ENCODE peak calls at places on chromosome 21, in eight cellular contexts. One of them, this sample, is unnamed.

GRCh38 chr21:39348355-39349210 is at the start of gene HMGN1:
- DNase-seq in stimulated activated CD8-positive, alpha-beta memory T cell treated with anti-CD3 and anti-CD28 coated beads, Interleukin-7, amount 100 ng/mL, for 48 hours: peak
- DNase-seq in A549: peak
- DNase-seq in foreskin fibroblast: peak
- DNase-seq in stimulated activated CD4-positive, alpha-beta T cell treated with anti-CD3 and anti-CD28 coated beads, TNF-alpha, amount 100 ng/mL, for 48 hours: peak
- DNase-seq in K562: peak
- DNase-seq in T1000: peak
- DNase-seq in heart left ventricle: peak
- DNase-seq in this sample: peak

GRCh38 chr21:32525282-32525681 is 60.0 kb downstream of the TCP10L start:
- DNase-seq in stimulated activated CD8-positive, alpha-beta memory T cell treated with anti-CD3 and anti-CD28 coated beads, Interleukin-7, amount 100 ng/mL, for 48 hours: no peak
- DNase-seq in A549: no peak
- DNase-seq in foreskin fibroblast: no peak
- DNase-seq in stimulated activated CD4-positive, alpha-beta T cell treated with anti-CD3 and anti-CD28 coated beads, TNF-alpha, amount 100 ng/mL, for 48 hours: no peak
- DNase-seq in K562: no peak
- DNase-seq in T1000: no peak
- DNase-seq in heart left ventricle: no peak
- DNase-seq in this sample: no peak

GRCh38 chr21:44925027-44925755 is 4.5 kb upstream of the ITGB2 start:
- DNase-seq in stimulated activated CD8-positive, alpha-beta memory T cell treated with anti-CD3 and anti-CD28 coated beads, Interleukin-7, amount 100 ng/mL, for 48 hours: no peak
- DNase-seq in A549: no peak
- DNase-seq in foreskin fibroblast: peak
- DNase-seq in stimulated activated CD4-positive, alpha-beta T cell treated with anti-CD3 and anti-CD28 coated beads, TNF-alpha, amount 100 ng/mL, for 48 hours: no peak
- DNase-seq in K562: no peak
- DNase-seq in T1000: no peak
- DNase-seq in heart left ventricle: no peak
- DNase-seq in this sample: peak

GRCh38 chr21:16116798-16117197 is 387.0 kb downstream of the USP25 start:
- DNase-seq in stimulated activated CD8-positive, alpha-beta memory T cell treated with anti-CD3 and anti-CD28 coated beads, Interleukin-7, amount 100 ng/mL, for 48 hours: no peak
- DNase-seq in A549: peak
- DNase-seq in foreskin fibroblast: peak
- DNase-seq in stimulated activated CD4-positive, alpha-beta T cell treated with anti-CD3 and anti-CD28 coated beads, TNF-alpha, amount 100 ng/mL, for 48 hours: no peak
- DNase-seq in K562: no peak
- DNase-seq in T1000: no peak
- DNase-seq in heart left ventricle: no peak
- DNase-seq in this sample: peak

GRCh38 chr21:28444567-28444966 is 548.1 kb downstream of the LTN1 start:
- DNase-seq in stimulated activated CD8-positive, alpha-beta memory T cell treated with anti-CD3 and anti-CD28 coated beads, Interleukin-7, amount 100 ng/mL, for 48 hours: no peak
- DNase-seq in A549: no peak
- DNase-seq in foreskin fibroblast: no peak
- DNase-seq in stimulated activated CD4-positive, alpha-beta T cell treated with anti-CD3 and anti-CD28 coated beads, TNF-alpha, amount 100 ng/mL, for 48 hours: no peak
- DNase-seq in K562: no peak
- DNase-seq in T1000: no peak
- DNase-seq in heart left ventricle: no peak
- DNase-seq in this sample: peak

GRCh38 chr21:42777757-42778344 is 101.5 kb downstream of the WDR4 start:
- DNase-seq in stimulated activated CD8-positive, alpha-beta memory T cell treated with anti-CD3 and anti-CD28 coated beads, Interleukin-7, amount 100 ng/mL, for 48 hours: no peak
- DNase-seq in A549: no peak
- DNase-seq in foreskin fibroblast: no peak
- DNase-seq in stimulated activated CD4-positive, alpha-beta T cell treated with anti-CD3 and anti-CD28 coated beads, TNF-alpha, amount 100 ng/mL, for 48 hours: no peak
- DNase-seq in K562: no peak
- DNase-seq in T1000: no peak
- DNase-seq in heart left ventricle: no peak
- DNase-seq in this sample: no peak

GRCh38 chr21:45012661-45013270 is 61.6 kb upstream of the ADARB1 start:
- DNase-seq in stimulated activated CD8-positive, alpha-beta memory T cell treated with anti-CD3 and anti-CD28 coated beads, Interleukin-7, amount 100 ng/mL, for 48 hours: no peak
- DNase-seq in A549: peak
- DNase-seq in foreskin fibroblast: no peak
- DNase-seq in stimulated activated CD4-positive, alpha-beta T cell treated with anti-CD3 and anti-CD28 coated beads, TNF-alpha, amount 100 ng/mL, for 48 hours: no peak
- DNase-seq in K562: no peak
- DNase-seq in T1000: no peak
- DNase-seq in heart left ventricle: peak
- DNase-seq in this sample: no peak

GRCh38 chr21:41133896-41134522 is 34.0 kb upstream of the BACE2 start:
- DNase-seq in stimulated activated CD8-positive, alpha-beta memory T cell treated with anti-CD3 and anti-CD28 coated beads, Interleukin-7, amount 100 ng/mL, for 48 hours: no peak
- DNase-seq in A549: peak
- DNase-seq in foreskin fibroblast: peak
- DNase-seq in stimulated activated CD4-positive, alpha-beta T cell treated with anti-CD3 and anti-CD28 coated beads, TNF-alpha, amount 100 ng/mL, for 48 hours: no peak
- DNase-seq in K562: peak
- DNase-seq in T1000: no peak
- DNase-seq in heart left ventricle: no peak
- DNase-seq in this sample: peak

GRCh38 chr21:21712761-21713558 is 714.8 kb downstream of the NCAM2 start:
- DNase-seq in stimulated activated CD8-positive, alpha-beta memory T cell treated with anti-CD3 and anti-CD28 coated beads, Interleukin-7, amount 100 ng/mL, for 48 hours: no peak
- DNase-seq in A549: no peak
- DNase-seq in foreskin fibroblast: peak
- DNase-seq in stimulated activated CD4-positive, alpha-beta T cell treated with anti-CD3 and anti-CD28 coated beads, TNF-alpha, amount 100 ng/mL, for 48 hours: no peak
- DNase-seq in K562: no peak
- DNase-seq in T1000: no peak
- DNase-seq in heart left ventricle: no peak
- DNase-seq in this sample: peak

GRCh38 chr21:46294647-46295176 is 8.6 kb downstream of the YBEY start:
- DNase-seq in stimulated activated CD8-positive, alpha-beta memory T cell treated with anti-CD3 and anti-CD28 coated beads, Interleukin-7, amount 100 ng/mL, for 48 hours: no peak
- DNase-seq in A549: no peak
- DNase-seq in foreskin fibroblast: peak
- DNase-seq in stimulated activated CD4-positive, alpha-beta T cell treated with anti-CD3 and anti-CD28 coated beads, TNF-alpha, amount 100 ng/mL, for 48 hours: no peak
- DNase-seq in K562: peak
- DNase-seq in T1000: no peak
- DNase-seq in heart left ventricle: peak
- DNase-seq in this sample: peak

GRCh38 chr21:45001134-45002095 is 61.6 kb downstream of the SLX9 start:
- DNase-seq in stimulated activated CD8-positive, alpha-beta memory T cell treated with anti-CD3 and anti-CD28 coated beads, Interleukin-7, amount 100 ng/mL, for 48 hours: no peak
- DNase-seq in A549: peak
- DNase-seq in foreskin fibroblast: peak
- DNase-seq in stimulated activated CD4-positive, alpha-beta T cell treated with anti-CD3 and anti-CD28 coated beads, TNF-alpha, amount 100 ng/mL, for 48 hours: no peak
- DNase-seq in K562: no peak
- DNase-seq in T1000: peak
- DNase-seq in heart left ventricle: peak
- DNase-seq in this sample: peak

GRCh38 chr21:37615962-37616361 is 249.4 kb downstream of the DYRK1A start:
- DNase-seq in stimulated activated CD8-positive, alpha-beta memory T cell treated with anti-CD3 and anti-CD28 coated beads, Interleukin-7, amount 100 ng/mL, for 48 hours: no peak
- DNase-seq in A549: no peak
- DNase-seq in foreskin fibroblast: no peak
- DNase-seq in stimulated activated CD4-positive, alpha-beta T cell treated with anti-CD3 and anti-CD28 coated beads, TNF-alpha, amount 100 ng/mL, for 48 hours: no peak
- DNase-seq in K562: no peak
- DNase-seq in T1000: no peak
- DNase-seq in heart left ventricle: no peak
- DNase-seq in this sample: no peak

GRCh38 chr21:45450741-45451740 is 46.1 kb downstream of the COL18A1 start:
- DNase-seq in stimulated activated CD8-positive, alpha-beta memory T cell treated with anti-CD3 and anti-CD28 coated beads, Interleukin-7, amount 100 ng/mL, for 48 hours: no peak
- DNase-seq in A549: no peak
- DNase-seq in foreskin fibroblast: no peak
- DNase-seq in stimulated activated CD4-positive, alpha-beta T cell treated with anti-CD3 and anti-CD28 coated beads, TNF-alpha, amount 100 ng/mL, for 48 hours: no peak
- DNase-seq in K562: no peak
- DNase-seq in T1000: no peak
- DNase-seq in heart left ventricle: peak
- DNase-seq in this sample: no peak

GRCh38 chr21:28547795-28548194 is 444.9 kb downstream of the LTN1 start:
- DNase-seq in stimulated activated CD8-positive, alpha-beta memory T cell treated with anti-CD3 and anti-CD28 coated beads, Interleukin-7, amount 100 ng/mL, for 48 hours: no peak
- DNase-seq in A549: no peak
- DNase-seq in foreskin fibroblast: no peak
- DNase-seq in stimulated activated CD4-positive, alpha-beta T cell treated with anti-CD3 and anti-CD28 coated beads, TNF-alpha, amount 100 ng/mL, for 48 hours: no peak
- DNase-seq in K562: no peak
- DNase-seq in T1000: no peak
- DNase-seq in heart left ventricle: no peak
- DNase-seq in this sample: no peak

GRCh38 chr21:38478782-38479181 is 19.5 kb downstream of the ERG start:
- DNase-seq in stimulated activated CD8-positive, alpha-beta memory T cell treated with anti-CD3 and anti-CD28 coated beads, Interleukin-7, amount 100 ng/mL, for 48 hours: no peak
- DNase-seq in A549: no peak
- DNase-seq in foreskin fibroblast: no peak
- DNase-seq in stimulated activated CD4-positive, alpha-beta T cell treated with anti-CD3 and anti-CD28 coated beads, TNF-alpha, amount 100 ng/mL, for 48 hours: no peak
- DNase-seq in K562: no peak
- DNase-seq in T1000: no peak
- DNase-seq in heart left ventricle: no peak
- DNase-seq in this sample: no peak

GRCh38 chr21:43643193-43643592 is 16.1 kb downstream of the HSF2BP start:
- DNase-seq in stimulated activated CD8-positive, alpha-beta memory T cell treated with anti-CD3 and anti-CD28 coated beads, Interleukin-7, amount 100 ng/mL, for 48 hours: no peak
- DNase-seq in A549: no peak
- DNase-seq in foreskin fibroblast: no peak
- DNase-seq in stimulated activated CD4-positive, alpha-beta T cell treated with anti-CD3 and anti-CD28 coated beads, TNF-alpha, amount 100 ng/mL, for 48 hours: no peak
- DNase-seq in K562: no peak
- DNase-seq in T1000: no peak
- DNase-seq in heart left ventricle: no peak
- DNase-seq in this sample: no peak